ENCODE peak calls at places on chromosome 6, in four cellular contexts. One of them, this sample, is unnamed.

GRCh38 chr6:2831392-2831791 is 10.3 kb downstream of the SERPINB1 start:
- DNase-seq in psoas muscle: no peak
- DNase-seq in K562: no peak
- DNase-seq in ovary: no peak
- DNase-seq in this sample: no peak

GRCh38 chr6:160439751-160440150 is 91.6 kb downstream of the SLC22A3 start:
- DNase-seq in psoas muscle: no peak
- DNase-seq in ovary: peak; percentile 38
- DNase-seq in K562: no peak
- DNase-seq in this sample: no peak

GRCh38 chr6:124482071-124482491 is 480.2 kb upstream of the RNF217 start:
- DNase-seq in ovary: no peak
- DNase-seq in K562: no peak
- DNase-seq in psoas muscle: no peak
- DNase-seq in this sample: no peak

GRCh38 chr6:40743690-40744446 is 156.7 kb upstream of the LRFN2 start:
- DNase-seq in K562: peak; percentile 79
- DNase-seq in psoas muscle: no peak
- DNase-seq in ovary: no peak
- DNase-seq in this sample: no peak

GRCh38 chr6:113763883-113764282 is 93.3 kb upstream of the MARCKS start:
- DNase-seq in K562: no peak
- DNase-seq in ovary: no peak
- DNase-seq in psoas muscle: no peak
- DNase-seq in this sample: no peak

GRCh38 chr6:3962897-3963296 is 113.7 kb downstream of the FAM50B start:
- DNase-seq in psoas muscle: no peak
- DNase-seq in K562: no peak
- DNase-seq in ovary: no peak
- DNase-seq in this sample: no peak

GRCh38 chr6:170311696-170312095 is 5.1 kb downstream of the FAM120B start:
- DNase-seq in ovary: no peak
- DNase-seq in psoas muscle: no peak
- DNase-seq in K562: no peak
- DNase-seq in this sample: no peak

GRCh38 chr6:139823808-139824126 is 449.3 kb upstream of the CITED2 start:
- DNase-seq in K562: no peak
- DNase-seq in psoas muscle: no peak
- DNase-seq in ovary: no peak
- DNase-seq in this sample: no peak

GRCh38 chr6:91303326-91303725 is 716.5 kb upstream of the MAP3K7 start:
- DNase-seq in ovary: no peak
- DNase-seq in psoas muscle: no peak
- DNase-seq in K562: no peak
- DNase-seq in this sample: no peak

GRCh38 chr6:34437644-34437970 is 11.7 kb upstream of the RPS10 start:
- DNase-seq in ovary: no peak
- DNase-seq in K562: no peak
- DNase-seq in psoas muscle: no peak
- DNase-seq in this sample: no peak

GRCh38 chr6:72619883-72620696 is 1.8 kb upstream of the KCNQ5 start:
- DNase-seq in psoas muscle: peak; percentile 38
- DNase-seq in K562: peak; percentile 47
- DNase-seq in ovary: no peak
- DNase-seq in this sample: no peak

GRCh38 chr6:25660512-25660911 is 8.5 kb downstream of the SCGN start:
- DNase-seq in ovary: no peak
- DNase-seq in psoas muscle: no peak
- DNase-seq in K562: no peak
- DNase-seq in this sample: no peak

GRCh38 chr6:167906899-167907298 is 80.2 kb downstream of the AFDN start:
- DNase-seq in K562: no peak
- DNase-seq in ovary: peak; percentile 30
- DNase-seq in psoas muscle: peak; percentile 20
- DNase-seq in this sample: no peak

GRCh38 chr6:63859520-63859919 is 223.9 kb downstream of the PHF3 start:
- DNase-seq in ovary: no peak
- DNase-seq in K562: no peak
- DNase-seq in psoas muscle: no peak
- DNase-seq in this sample: no peak

GRCh38 chr6:127900935-127901334 is at the start of gene THEMIS:
- DNase-seq in psoas muscle: no peak
- DNase-seq in ovary: no peak
- DNase-seq in K562: no peak
- DNase-seq in this sample: no peak

DNA sequence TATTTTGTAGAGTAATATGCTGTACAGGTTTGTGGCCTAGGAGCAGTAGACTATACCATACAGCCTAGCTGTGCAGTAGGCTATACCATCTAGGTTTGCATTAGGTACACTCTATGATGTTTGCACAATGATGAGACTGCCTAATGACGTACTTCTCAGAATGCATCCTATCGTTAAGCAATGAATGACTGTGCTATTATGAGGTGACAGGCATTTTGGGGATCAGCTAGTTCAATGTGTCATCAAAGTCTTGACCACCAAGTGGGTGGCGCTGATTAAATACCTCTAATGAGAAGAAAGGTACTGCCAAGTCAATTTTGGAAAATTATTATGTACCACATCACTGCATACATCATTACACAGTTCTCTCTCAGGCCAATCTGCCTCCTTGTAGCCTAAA is 190.2 kb downstream of the BACH2 start:
- DNase-seq in ovary: no peak
- DNase-seq in K562: no peak
- DNase-seq in psoas muscle: no peak
- DNase-seq in this sample: no peak
- H3K4me1 ChIP-seq in ovary: no peaks in the 10 kb centered on the region
- H3K4me1 ChIP-seq in K562: no peaks in the 10 kb centered on the region
- H3K4me1 ChIP-seq in psoas muscle: no peaks in the 10 kb centered on the region
- H3K4me1 ChIP-seq in this sample: no peaks in the 10 kb centered on the region

DNA sequence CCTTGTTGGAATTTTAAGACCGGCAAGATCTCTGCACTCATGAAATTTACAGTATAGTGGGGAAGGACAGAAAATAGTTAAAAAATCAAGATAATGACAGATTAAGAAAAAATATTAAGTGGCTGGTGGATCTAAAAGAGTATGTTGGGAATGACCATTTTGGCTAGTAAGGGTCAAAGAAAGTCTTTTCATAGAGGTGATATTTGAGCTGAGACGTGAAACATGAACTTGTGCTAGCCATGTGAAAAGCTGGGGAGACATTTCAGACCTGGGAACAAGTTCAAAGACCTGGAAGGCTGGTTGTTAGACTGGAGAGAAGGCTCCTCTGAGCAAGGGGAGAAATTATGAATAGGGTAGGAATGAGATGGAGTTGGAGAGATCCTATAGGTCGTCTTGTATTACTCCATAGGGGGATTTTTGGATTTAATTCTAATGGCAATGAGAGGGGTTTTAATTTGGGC is 4.7 kb downstream of the BICRAL start:
- DNase-seq in K562: no peak
- DNase-seq in psoas muscle: no peak
- DNase-seq in ovary: no peak
- DNase-seq in this sample: no peak
- H3K4me3 ChIP-seq in K562: no peak overlapping the region
- H3K4me3 ChIP-seq in psoas muscle: peak overlapping the region; percentile 90
- H3K4me3 ChIP-seq in ovary: no peak overlapping the region
- H3K4me3 ChIP-seq in this sample: no peak overlapping the region

GRCh38 chr6:158574800-158575199 is 14.9 kb downstream of the TMEM181 start:
- DNase-seq in ovary: no peak
- DNase-seq in psoas muscle: no peak
- DNase-seq in K562: no peak
- DNase-seq in this sample: no peak

GRCh38 chr6:158575550-158575949 is 15.7 kb downstream of the TMEM181 start:
- DNase-seq in ovary: no peak
- DNase-seq in psoas muscle: no peak
- DNase-seq in K562: no peak
- DNase-seq in this sample: no peak

GRCh38 chr6:158572653-158573541 is 13.0 kb downstream of the TMEM181 start:
- DNase-seq in ovary: no peak
- DNase-seq in psoas muscle: no peak
- DNase-seq in K562: no peak
- DNase-seq in this sample: no peak

GRCh38 chr6:158571826-158572652 is 12.1 kb downstream of the TMEM181 start:
- DNase-seq in ovary: no peak
- DNase-seq in K562: no peak
- DNase-seq in psoas muscle: no peak
- DNase-seq in this sample: no peak

DNA sequence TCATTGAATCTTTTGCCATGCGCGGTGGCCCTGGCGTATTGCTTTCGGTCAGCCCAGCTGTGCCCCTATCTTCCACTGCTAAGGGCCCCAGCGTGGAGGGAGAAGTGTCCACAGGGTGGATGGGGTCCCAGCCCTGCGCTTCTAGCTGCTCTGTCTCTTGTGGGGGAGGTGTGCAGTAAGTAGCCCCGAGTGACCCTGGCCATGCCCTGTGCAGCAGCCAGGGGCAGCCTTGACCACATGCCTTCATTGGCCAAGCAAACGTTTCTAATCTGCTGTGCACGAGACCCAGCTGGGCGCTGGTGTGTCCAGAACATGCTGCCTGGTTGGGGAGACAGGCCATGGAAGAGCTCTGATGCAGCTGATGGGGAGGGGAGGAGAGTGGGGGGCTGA is 13.6 kb downstream of the TMEM181 start:
- DNase-seq in ovary: no peak
- DNase-seq in psoas muscle: no peak
- DNase-seq in K562: no peak
- DNase-seq in this sample: no peak
- H3K36me3 ChIP-seq in ovary: no peaks in the 10 kb centered on the region
- H3K36me3 ChIP-seq in psoas muscle: peaks cover 3% of the 10 kb centered on the region
- H3K36me3 ChIP-seq in K562: peaks cover 67% of the 10 kb centered on the region
- H3K36me3 ChIP-seq in this sample: peaks cover 19% of the 10 kb centered on the region

GRCh38 chr6:15426926-15427325 is 181.1 kb downstream of the JARID2 start:
- DNase-seq in K562: no peak
- DNase-seq in ovary: no peak
- DNase-seq in psoas muscle: no peak
- DNase-seq in this sample: no peak

GRCh38 chr6:15425947-15426346 is 180.1 kb downstream of the JARID2 start:
- DNase-seq in psoas muscle: no peak
- DNase-seq in K562: no peak
- DNase-seq in ovary: no peak
- DNase-seq in this sample: no peak

GRCh38 chr6:15426395-15426794 is 180.5 kb downstream of the JARID2 start:
- DNase-seq in psoas muscle: no peak
- DNase-seq in ovary: no peak
- DNase-seq in K562: no peak
- DNase-seq in this sample: no peak

GRCh38 chr6:15429146-15430110 is 183.6 kb downstream of the JARID2 start:
- DNase-seq in psoas muscle: no peak
- DNase-seq in K562: no peak
- DNase-seq in ovary: no peak
- DNase-seq in this sample: no peak

DNA sequence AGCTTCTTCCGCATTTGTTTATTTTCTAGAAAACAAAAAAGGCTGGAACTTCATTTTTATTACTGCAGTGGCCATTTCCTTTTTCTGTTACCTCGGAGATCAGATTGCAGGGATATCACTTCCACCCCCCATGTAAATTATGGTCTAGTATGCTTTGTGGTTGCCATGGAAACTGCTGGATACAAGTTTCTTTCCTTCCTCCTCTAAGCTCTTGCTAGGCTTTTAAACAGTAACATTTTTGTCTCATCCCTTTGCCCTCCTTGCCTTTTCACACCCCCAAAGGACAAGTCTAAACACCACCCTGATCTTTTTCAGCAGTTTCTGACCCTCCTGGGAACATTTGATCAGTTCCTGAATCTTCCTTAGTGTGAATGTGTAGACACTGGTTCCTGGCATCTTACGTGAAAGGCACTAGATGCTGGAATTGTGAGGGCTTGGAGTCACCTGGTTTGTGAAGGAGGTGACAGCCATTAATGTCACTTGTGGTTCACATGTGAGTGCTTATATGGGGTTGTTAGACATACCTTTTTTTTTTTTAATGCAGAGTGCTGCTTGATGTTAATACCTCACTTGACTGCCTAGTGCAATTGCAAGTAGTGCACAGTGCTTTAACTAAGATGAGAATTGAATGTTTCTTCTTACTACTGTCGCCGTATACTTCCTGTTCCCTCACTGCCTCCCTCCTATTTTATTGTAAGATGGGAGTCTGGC is 181.6 kb downstream of the JARID2 start:
- DNase-seq in ovary: no peak
- DNase-seq in K562: no peak
- DNase-seq in psoas muscle: no peak
- DNase-seq in this sample: no peak
- H3K4me1 ChIP-seq in ovary: peaks cover 13% of the 10 kb centered on the region
- H3K4me1 ChIP-seq in K562: peaks cover 4% of the 10 kb centered on the region
- H3K4me1 ChIP-seq in psoas muscle: peaks cover 59% of the 10 kb centered on the region
- H3K4me1 ChIP-seq in this sample: peaks cover 18% of the 10 kb centered on the region

GRCh38 chr6:165660881-165661415 is 2.1 kb downstream of the PDE10A start:
- DNase-seq in K562: no peak
- DNase-seq in psoas muscle: no peak
- DNase-seq in ovary: no peak
- DNase-seq in this sample: no peak
- H3K4me3 ChIP-seq in K562: no peak overlapping the region
- H3K4me3 ChIP-seq in psoas muscle: peak overlapping the region; percentile 71
- H3K4me3 ChIP-seq in ovary: peak overlapping the region; percentile 51
- H3K4me3 ChIP-seq in this sample: peak overlapping the region; percentile 71

DNA sequence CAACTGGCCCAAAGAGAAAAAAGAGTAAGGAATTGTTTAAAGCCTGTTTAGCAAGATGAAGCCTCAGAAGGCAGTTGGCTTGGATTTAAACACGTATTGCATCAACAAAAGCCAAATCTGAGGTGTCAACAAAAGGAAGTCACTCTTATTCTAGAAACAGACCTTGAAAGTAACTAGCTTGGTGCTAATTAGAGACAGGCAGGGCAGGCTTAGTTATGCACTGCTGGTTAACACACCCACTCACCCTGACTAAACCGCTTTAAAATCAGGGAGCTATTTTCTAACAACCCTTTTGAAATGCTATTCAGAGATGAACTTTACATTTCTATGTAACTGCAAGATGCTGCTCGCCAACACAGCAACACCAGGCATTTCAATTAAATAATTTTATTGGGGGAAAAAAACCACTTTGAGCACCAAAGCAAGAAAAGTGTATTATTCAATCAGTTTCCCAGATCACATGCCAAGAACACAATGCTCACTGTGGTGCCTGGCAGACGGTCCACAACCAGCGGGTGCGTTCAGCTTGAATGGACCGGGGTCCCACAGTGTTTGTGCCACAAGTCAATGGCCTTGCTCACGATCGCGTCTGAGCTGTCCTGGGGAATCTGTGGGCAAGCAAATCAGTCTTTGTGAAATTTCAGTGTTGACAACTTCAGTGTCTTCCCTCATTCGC is 23.6 kb downstream of the TBC1D7 start:
- DNase-seq in psoas muscle: no peak
- DNase-seq in ovary: no peak
- DNase-seq in K562: no peak
- DNase-seq in this sample: peak; percentile 56
- H3K36me3 ChIP-seq in psoas muscle: no peaks in the 10 kb centered on the region
- H3K36me3 ChIP-seq in ovary: no peaks in the 10 kb centered on the region
- H3K36me3 ChIP-seq in K562: peaks cover 79% of the 10 kb centered on the region
- H3K36me3 ChIP-seq in this sample: peaks cover 17% of the 10 kb centered on the region

DNA sequence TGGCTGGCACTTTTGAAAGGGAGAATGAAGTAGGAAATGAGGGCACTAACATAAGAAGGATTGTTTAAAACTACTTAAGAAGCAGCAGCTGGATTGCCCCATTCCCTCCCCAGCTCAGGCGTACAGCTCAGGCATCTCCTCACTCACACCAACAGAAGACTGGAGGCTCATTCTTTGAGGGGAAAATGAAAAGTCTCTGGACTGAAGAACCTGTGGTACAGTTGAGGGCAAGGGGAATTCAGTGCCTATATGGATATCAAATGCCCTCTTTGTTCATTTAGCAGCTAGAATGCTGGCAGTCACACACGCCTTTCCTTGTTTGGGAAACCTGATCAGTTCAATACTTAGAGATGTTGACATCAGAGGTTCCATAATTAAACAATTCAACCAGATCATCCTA is 502.1 kb upstream of the SOX4 start:
- DNase-seq in psoas muscle: no peak
- DNase-seq in ovary: no peak
- DNase-seq in K562: no peak
- DNase-seq in this sample: no peak
- H3K4me1 ChIP-seq in psoas muscle: no peaks in the 10 kb centered on the region
- H3K4me1 ChIP-seq in ovary: peaks cover 2% of the 10 kb centered on the region
- H3K4me1 ChIP-seq in K562: no peaks in the 10 kb centered on the region
- H3K4me1 ChIP-seq in this sample: no peaks in the 10 kb centered on the region